ENCODE peak calls at places on chromosomes 4 and X, in ten cellular contexts. D is H1, H is A549, Y is uterus, V is spleen, X is sigmoid colon, S is K562, W is esophagus squamous epithelium, G is adrenal gland, O is suprapubic skin. T is an unnamed sample.

GRCh38 chrX:140762061-140762460 is 52.5 kb downstream of the LINC00632 start:
- DNase-seq in D (no peak), H (peak), Y (no peak), V (no peak), X (peak), S (peak), W (no peak), G (peak), O (no peak), T (peak)

GRCh38 chr4:180060159-180060889 is 2182.9 kb upstream of the TENM3 start:
- DNase-seq in D (no peak), H (peak), Y (no peak), V (no peak), X (no peak), S (no peak), W (no peak), G (no peak), O (no peak), T (no peak)

GRCh38 chr4:7390906-7391636 is 43.7 kb downstream of the PSAPL1 start:
- DNase-seq in D (no peak), H (no peak), Y (peak), V (peak), X (no peak), S (no peak), W (no peak), G (no peak), O (peak), T (no peak)

GRCh38 chr4:143307536-143307935 is 29.1 kb upstream of the GAB1 start:
- DNase-seq in D (no peak), H (no peak), Y (no peak), V (no peak), X (no peak), S (no peak), W (no peak), G (no peak), O (no peak), T (no peak)

GRCh38 chr4:175622887-175623286 is 189.2 kb downstream of the GPM6A start:
- DNase-seq in D (no peak), H (no peak), Y (no peak), V (no peak), X (no peak), S (no peak), W (no peak), G (no peak), O (no peak), T (no peak)

GRCh38 chr4:41935652-41936021 is 408 bp downstream of the TMEM33 start:
- DNase-seq in D (no peak), H (peak), Y (no peak), V (no peak), X (no peak), S (peak), W (no peak), G (no peak), O (no peak), T (no peak)

GRCh38 chr4:55175779-55176231 is 50.4 kb upstream of the KDR start:
- DNase-seq in D (no peak), H (no peak), Y (no peak), V (no peak), X (no peak), S (no peak), W (no peak), G (no peak), O (no peak), T (no peak)

GRCh38 chr4:124542021-124542420 is 170.5 kb downstream of the ANKRD50 start:
- DNase-seq in D (no peak), H (no peak), Y (no peak), V (no peak), X (no peak), S (no peak), W (no peak), G (no peak), O (no peak), T (no peak)

GRCh38 chr4:82748176-82748575 is 50.4 kb downstream of the SCD5 start:
- DNase-seq in D (no peak), H (no peak), Y (no peak), V (peak), X (no peak), S (no peak), W (no peak), G (no peak), O (no peak), T (no peak)

GRCh38 chrX:69014200-69014599 is 151.1 kb downstream of the PJA1 start:
- DNase-seq in D (no peak), H (no peak), Y (no peak), V (no peak), X (no peak), S (no peak), W (no peak), G (no peak), O (no peak), T (no peak)

GRCh38 chrX:137858106-137858505 is 292.2 kb downstream of the ZIC3 start:
- DNase-seq in D (no peak), H (no peak), Y (no peak), V (no peak), X (no peak), S (no peak), W (no peak), G (no peak), O (no peak), T (no peak)

GRCh38 chr4:141134051-141134450 is 782 bp upstream of the RNF150 start:
- DNase-seq in D (no peak), H (no peak), Y (no peak), V (no peak), X (no peak), S (no peak), W (no peak), G (no peak), O (no peak), T (no peak)

GRCh38 chr4:122090989-122091388 is 61.1 kb upstream of the BLTP1 start:
- DNase-seq in D (no peak), H (no peak), Y (no peak), V (no peak), X (no peak), S (no peak), W (no peak), G (no peak), O (no peak), T (no peak)

GRCh38 chr4:168769416-168769815 is 240.6 kb downstream of the CBR4 start:
- DNase-seq in D (no peak), H (no peak), Y (no peak), V (no peak), X (no peak), S (no peak), W (no peak), G (no peak), O (no peak), T (no peak)

GRCh38 chr4:162586266-162586665 is 422.5 kb upstream of the FSTL5 start:
- DNase-seq in D (no peak), H (no peak), Y (no peak), V (no peak), X (no peak), S (no peak), W (no peak), G (no peak), O (no peak), T (no peak)

GRCh38 chr4:30720656-30721352 is 635 bp downstream of the PCDH7 start:
- DNase-seq in D (no peak), H (peak), Y (peak), V (peak), X (peak), S (no peak), W (no peak), G (no peak), O (peak), T (peak)
- TF ChIP-seq POLR2A in D (no peak), H (no peak), Y (no peak), V (no peak), X (no peak), S (no peak), W (no peak), G (no peak), O (no peak), T (no peak)

GRCh38 chrX:108437354-108437753 is 868 bp downstream of the COL4A6 start:
- DNase-seq in D (no peak), H (no peak), Y (no peak), V (no peak), X (no peak), S (no peak), W (no peak), G (no peak), O (no peak), T (no peak)
- H3K4me3 ChIP-seq in D (peak), H (peak), Y (peak), V (no peak), X (peak), S (no peak), W (no peak), G (peak), O (peak), T (no peak)

DNA sequence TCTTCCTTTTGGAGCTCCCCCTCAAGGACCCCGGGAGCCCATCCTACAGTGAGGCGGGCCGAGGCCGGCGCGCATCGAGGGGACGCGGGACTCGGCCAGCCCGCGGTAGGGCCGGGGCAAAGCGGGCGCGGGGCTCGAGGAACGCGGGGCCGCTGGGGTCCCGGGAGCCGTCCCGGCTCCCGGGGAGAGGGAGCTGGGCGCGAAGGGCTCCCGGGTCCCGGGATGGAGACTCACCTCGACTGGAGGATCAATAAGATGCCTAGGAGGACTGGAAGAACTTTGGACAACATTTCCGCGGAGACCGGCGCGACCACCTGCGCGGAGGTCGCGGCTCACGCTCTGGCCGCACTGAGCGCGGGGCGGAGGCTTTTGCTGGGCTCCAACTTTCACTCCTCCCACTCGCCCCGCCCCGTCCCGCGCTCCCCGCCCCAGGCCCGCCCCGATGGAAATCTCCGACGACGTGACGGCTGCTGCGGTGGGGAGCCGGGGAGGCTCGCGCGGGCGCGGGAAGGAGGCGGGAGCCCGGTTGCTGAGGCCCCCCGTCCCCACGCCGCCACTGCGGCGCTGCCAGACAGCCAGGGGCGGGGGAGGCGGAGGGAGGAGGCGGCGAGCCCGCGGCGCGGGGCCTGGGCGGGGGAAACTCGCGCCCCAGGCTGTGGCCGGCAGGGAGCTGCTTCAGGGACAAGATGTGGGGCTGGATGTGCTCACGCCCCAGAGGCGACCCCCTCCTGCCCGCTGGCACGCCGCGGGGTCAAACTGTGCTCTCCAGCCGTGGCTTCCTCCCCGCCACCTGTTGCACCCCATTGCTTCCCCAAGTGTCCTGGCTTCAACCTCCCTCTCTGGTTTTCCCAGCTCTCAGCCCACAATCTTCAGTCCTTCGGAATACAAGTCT is at the start of gene GABRE:
- DNase-seq in D (no peak), H (no peak), Y (peak), V (no peak), X (peak), S (peak), W (no peak), G (peak), O (no peak), T (peak)
- TF ChIP-seq POLR2A in D (no peak), H (peak), Y (peak), V (no peak), X (peak), S (peak), W (no peak), G (no peak), O (peak), T (no peak)

DNA sequence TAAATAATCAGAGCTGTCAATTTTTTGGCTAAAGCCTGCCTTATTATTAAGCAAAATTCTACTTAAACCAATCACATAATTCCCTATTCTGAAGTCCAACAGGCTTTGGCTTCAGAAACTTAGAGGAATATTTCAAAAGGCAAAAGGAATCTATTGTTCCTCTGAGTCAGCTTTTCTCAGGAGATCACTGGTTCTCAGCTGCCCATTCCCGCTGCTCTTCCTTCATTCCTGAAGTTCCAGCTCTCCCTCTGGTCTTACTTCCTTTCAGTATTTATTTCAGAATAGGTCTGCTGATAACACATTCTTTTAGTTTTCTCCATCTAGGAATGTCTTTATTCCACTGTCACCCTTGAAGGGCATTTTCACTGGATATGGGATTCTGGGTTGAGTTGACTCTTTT is 133.7 kb downstream of the SOWAHB start:
- DNase-seq in D (no peak), H (no peak), Y (no peak), V (no peak), X (no peak), S (no peak), W (no peak), G (no peak), O (no peak), T (no peak)
- H3K4me3 ChIP-seq in D (no peak), H (no peak), Y (no peak), V (no peak), X (no peak), S (no peak), W (no peak), G (no peak), O (no peak), T (no peak)

GRCh38 chrX:107710617-107711391 is 64.8 kb downstream of the TSC22D3 start:
- DNase-seq in D (no peak), H (peak), Y (peak), V (peak), X (peak), S (peak), W (peak), G (no peak), O (no peak), T (peak)
- TF ChIP-seq POLR2A in D (no peak), H (no peak), Y (peak), V (peak), X (no peak), S (no peak), W (no peak), G (no peak), O (no peak), T (no peak)

GRCh38 chrX:645024-645376 is 14.4 kb downstream of the SHOX start:
- DNase-seq in D (no peak), H (no peak), Y (no peak), V (no peak), X (no peak), S (no peak), W (no peak), G (no peak), O (no peak), T (no peak)
- H3K4me3 ChIP-seq in D (peak), H (no peak), Y (no peak), V (no peak), X (no peak), S (no peak), W (no peak), G (no peak), O (no peak), T (no peak)

DNA sequence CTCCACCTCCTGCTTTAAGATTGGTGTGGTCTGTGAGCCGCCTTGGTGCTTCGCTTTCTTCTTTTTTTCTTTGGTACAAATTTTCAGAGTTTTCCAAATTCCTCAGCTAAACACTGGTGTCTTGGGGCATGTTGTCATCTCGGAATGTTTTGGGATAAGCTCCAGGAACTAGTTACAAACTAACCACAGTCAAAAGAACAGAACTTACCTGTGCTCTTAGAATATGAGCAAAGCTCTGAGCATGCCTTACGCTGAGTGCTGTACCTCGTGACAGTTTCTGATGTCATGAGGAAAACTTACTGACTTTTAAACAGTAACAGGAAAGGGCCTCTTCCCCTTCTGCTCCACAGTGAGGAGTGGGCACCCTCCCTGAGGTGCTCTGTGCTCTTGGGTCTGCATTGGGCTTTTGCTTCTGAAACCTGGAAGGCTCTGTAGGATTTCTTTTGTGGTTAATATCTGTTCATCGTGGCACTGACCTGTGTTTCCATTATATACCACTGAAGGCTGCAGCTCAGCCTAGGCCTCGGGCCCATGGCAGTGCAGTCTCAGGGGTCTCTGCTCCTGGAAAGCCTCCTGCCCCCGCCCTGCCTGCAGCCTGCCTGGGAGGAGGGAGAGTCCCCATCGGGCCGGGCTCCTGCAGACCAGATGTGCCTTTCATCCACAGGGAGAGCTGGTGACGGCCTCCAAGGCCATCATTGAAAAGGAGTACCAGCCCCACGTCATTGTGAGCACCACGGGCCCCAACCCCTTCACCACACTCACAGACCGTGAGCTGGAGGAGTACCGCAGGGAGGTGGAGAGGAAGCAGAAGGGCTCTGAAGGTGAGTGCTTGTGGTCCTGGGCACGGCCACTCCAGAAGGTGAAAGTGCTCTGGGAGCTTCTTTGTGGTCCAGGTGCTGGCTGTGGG is 48.7 kb downstream of the NOP14 start:
- DNase-seq in D (no peak), H (no peak), Y (no peak), V (no peak), X (no peak), S (no peak), W (no peak), G (no peak), O (peak), T (peak)
- TF ChIP-seq POLR2A in D (no peak), H (no peak), Y (no peak), V (no peak), X (no peak), S (no peak), W (no peak), G (no peak), O (no peak), T (no peak)

DNA sequence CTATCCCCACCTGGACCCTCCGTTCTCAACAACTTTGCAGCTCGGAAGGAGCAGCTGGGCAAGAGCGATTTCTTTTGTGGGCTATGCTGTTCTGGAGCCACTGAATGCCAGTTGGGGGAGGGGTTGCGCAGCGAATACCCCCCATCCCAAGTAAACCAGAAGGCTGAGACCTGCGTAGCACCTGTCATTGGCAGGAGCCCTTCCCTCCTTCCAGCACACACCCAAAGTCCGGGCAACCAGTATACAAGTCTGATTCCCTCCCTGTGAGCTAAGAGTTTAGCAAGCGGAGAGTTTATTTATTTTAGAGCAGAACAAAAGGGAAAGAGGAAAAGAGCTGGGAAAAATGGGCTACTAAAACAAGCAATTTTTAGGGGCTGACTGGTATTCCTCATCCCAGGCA is 544 bp downstream of the TMEM35A start:
- DNase-seq in D (no peak), H (no peak), Y (no peak), V (no peak), X (no peak), S (no peak), W (no peak), G (no peak), O (no peak), T (no peak)
- H3K4me3 ChIP-seq in D (peak), H (no peak), Y (peak), V (peak), X (peak), S (no peak), W (peak), G (peak), O (peak), T (no peak)

GRCh38 chr4:146179784-146180405 is 4.4 kb downstream of the LSM6 start:
- DNase-seq in D (no peak), H (no peak), Y (no peak), V (no peak), X (no peak), S (no peak), W (no peak), G (no peak), O (no peak), T (no peak)

DNA sequence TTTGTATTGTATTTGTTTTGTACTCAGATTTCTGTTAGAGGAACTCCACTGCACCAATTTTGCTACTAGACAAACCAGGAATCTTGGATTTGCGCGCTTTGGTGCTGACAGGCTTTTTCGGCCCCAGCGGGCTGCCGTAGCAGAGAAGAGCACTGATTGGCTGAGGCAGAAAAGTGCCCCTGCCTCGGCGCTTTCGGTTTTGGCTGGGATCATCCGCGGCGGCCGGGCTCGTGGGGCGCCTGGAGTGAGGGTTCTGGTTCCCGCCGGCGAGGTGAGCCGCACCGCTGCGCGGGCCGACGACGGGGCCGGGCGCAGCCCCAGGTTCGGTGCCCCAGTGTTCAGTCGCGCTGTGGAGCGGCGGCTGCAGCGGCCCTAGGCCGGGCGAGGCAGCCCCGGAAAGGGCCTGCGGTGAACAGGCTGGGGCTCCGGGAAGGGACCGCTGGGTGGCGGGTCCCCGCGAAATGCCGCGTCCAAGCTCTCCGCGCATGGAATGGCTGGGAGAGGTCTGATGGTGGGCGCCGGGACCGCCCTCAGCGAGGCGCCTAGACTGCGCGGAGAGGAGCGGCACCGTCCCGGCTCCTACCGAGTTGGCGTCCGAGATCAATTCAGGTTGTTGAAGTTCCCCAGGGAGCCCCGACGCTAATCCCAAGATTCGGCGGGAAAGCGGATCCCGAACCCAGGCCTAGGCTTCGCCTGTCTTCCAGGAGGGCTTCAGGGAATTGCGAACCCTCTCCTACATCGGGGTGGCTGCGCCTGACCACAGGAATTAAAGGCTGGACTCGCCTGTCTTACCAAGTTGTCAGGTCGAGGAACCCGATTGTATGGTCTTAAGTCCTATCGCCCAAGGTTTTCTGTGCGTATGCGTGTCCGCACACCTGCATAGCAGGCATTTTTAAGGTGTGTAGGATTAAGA is at the start of gene LSM6:
- DNase-seq in D (peak), H (peak), Y (peak), V (peak), X (peak), S (peak), W (peak), G (peak), O (peak), T (peak)
- TF ChIP-seq POLR2A in D (peak), H (peak), Y (peak), V (no peak), X (peak), S (peak), W (no peak), G (no peak), O (peak), T (no peak)